ENCODE peak calls at places on chromosomes 2 and 18, in nine cellular contexts. K, L, G, W, Q, R, T, V and J are unnamed samples.
A peak's percentile ranks its signal among the peaks of the same experiment; 100 is the strongest.

GRCh38 chr18:49731860-49732311 is 81.4 kb downstream of the ACAA2 start:
- DNase-seq in K (no peak), L (no peak), G (no peak), W (no peak), Q (no peak), R (no peak), T (no peak), V (peak; percentile 98), J (no peak)

GRCh38 chr18:36203360-36203895 is 16.1 kb downstream of the MOCOS start:
- DNase-seq in K (no peak), L (no peak), G (no peak), W (no peak), Q (no peak), R (no peak), T (no peak), V (no peak), J (no peak)

GRCh38 chr18:7157760-7158159 is 40.2 kb upstream of the LAMA1 start:
- DNase-seq in K (no peak), L (no peak), G (no peak), W (no peak), Q (no peak), R (no peak), T (no peak), V (no peak), J (no peak)

GRCh38 chr2:182077023-182077422 is 91.4 kb downstream of the PPP1R1C start:
- DNase-seq in K (no peak), L (peak; percentile 52), G (no peak), W (peak; percentile 64), Q (no peak), R (no peak), T (no peak), V (no peak), J (no peak)

GRCh38 chr2:29777164-29777563 is 144.2 kb downstream of the ALK start:
- DNase-seq in K (no peak), L (peak; percentile 25), G (no peak), W (peak; percentile 28), Q (no peak), R (no peak), T (no peak), V (peak; percentile 26), J (no peak)

GRCh38 chr2:10387033-10387432 is 61.1 kb downstream of the ODC1 start:
- DNase-seq in K (no peak), L (no peak), G (no peak), W (no peak), Q (no peak), R (no peak), T (no peak), V (no peak), J (no peak)

GRCh38 chr18:69655816-69656215 is 255.1 kb downstream of the DOK6 start:
- DNase-seq in K (no peak), L (no peak), G (no peak), W (no peak), Q (no peak), R (no peak), T (no peak), V (no peak), J (no peak)

GRCh38 chr2:42558827-42559226 is 9.6 kb upstream of the MTA3 start:
- DNase-seq in K (no peak), L (no peak), G (no peak), W (peak; percentile 60), Q (no peak), R (no peak), T (no peak), V (peak; percentile 33), J (no peak)

GRCh38 chr18:31042391-31043181 is at the start of gene DSC3:
- DNase-seq in K (no peak), L (peak; percentile 34), G (no peak), W (peak; percentile 61), Q (no peak), R (no peak), T (no peak), V (peak; percentile 99), J (no peak)

GRCh38 chr2:187532333-187533120 is 21.7 kb downstream of the TFPI start:
- DNase-seq in K (no peak), L (no peak), G (no peak), W (no peak), Q (no peak), R (no peak), T (no peak), V (no peak), J (no peak)

GRCh38 chr2:171347158-171347557 is 86.6 kb downstream of the METTL8 start:
- DNase-seq in K (no peak), L (peak; percentile 58), G (no peak), W (no peak), Q (no peak), R (peak; percentile 22), T (no peak), V (no peak), J (peak; percentile 4)

GRCh38 chr18:48675330-48675761 is 136.5 kb downstream of the CTIF start:
- DNase-seq in K (no peak), L (peak; percentile 77), G (peak; percentile 90), W (peak; percentile 67), Q (peak; percentile 36), R (peak; percentile 82), T (peak; percentile 90), V (peak; percentile 82), J (no peak)

GRCh38 chr2:15744820-15745219 is 153.2 kb downstream of the DDX1 start:
- DNase-seq in K (no peak), L (no peak), G (no peak), W (no peak), Q (no peak), R (no peak), T (no peak), V (no peak), J (no peak)

GRCh38 chr18:12886498-12887126 is 2.6 kb upstream of the PTPN2 start:
- DNase-seq in K (no peak), L (no peak), G (no peak), W (peak; percentile 52), Q (no peak), R (peak; percentile 13), T (no peak), V (peak; percentile 41), J (no peak)

GRCh38 chr2:110215566-110216158 is 3.3 kb upstream of the MTLN start:
- DNase-seq in K (no peak), L (no peak), G (no peak), W (no peak), Q (no peak), R (no peak), T (no peak), V (no peak), J (no peak)

GRCh38 chr2:96924775-96925747 is 55.2 kb upstream of the SEMA4C start:
- DNase-seq in K (no peak), L (no peak), G (no peak), W (no peak), Q (no peak), R (no peak), T (no peak), V (no peak), J (no peak)

GRCh38 chr2:71787108-71787415 is 333.7 kb downstream of the DYSF start:
- DNase-seq in K (no peak), L (no peak), G (no peak), W (no peak), Q (no peak), R (no peak), T (no peak), V (no peak), J (no peak)

GRCh38 chr2:96213379-96213778 is 4.8 kb upstream of the STARD7 start:
- DNase-seq in K (no peak), L (no peak), G (no peak), W (no peak), Q (no peak), R (no peak), T (no peak), V (no peak), J (no peak)

GRCh38 chr2:199775297-199775696 is 75.7 kb downstream of the FTCDNL1 start:
- DNase-seq in K (no peak), L (no peak), G (no peak), W (no peak), Q (no peak), R (peak; percentile 11), T (no peak), V (no peak), J (no peak)

GRCh38 chr18:46320928-46321855 is 217.0 kb downstream of the HAUS1 start:
- DNase-seq in K (peak; percentile 87), L (peak; percentile 86), G (no peak), W (peak; percentile 81), Q (no peak), R (peak; percentile 60), T (no peak), V (peak; percentile 82), J (peak; percentile 10)
- TF ChIP-seq CTCF in K (no peak), L (no peak), G (no peak), W (no peak), Q (no peak), R (no peak), T (no peak), V (no peak), J (no peak)

DNA sequence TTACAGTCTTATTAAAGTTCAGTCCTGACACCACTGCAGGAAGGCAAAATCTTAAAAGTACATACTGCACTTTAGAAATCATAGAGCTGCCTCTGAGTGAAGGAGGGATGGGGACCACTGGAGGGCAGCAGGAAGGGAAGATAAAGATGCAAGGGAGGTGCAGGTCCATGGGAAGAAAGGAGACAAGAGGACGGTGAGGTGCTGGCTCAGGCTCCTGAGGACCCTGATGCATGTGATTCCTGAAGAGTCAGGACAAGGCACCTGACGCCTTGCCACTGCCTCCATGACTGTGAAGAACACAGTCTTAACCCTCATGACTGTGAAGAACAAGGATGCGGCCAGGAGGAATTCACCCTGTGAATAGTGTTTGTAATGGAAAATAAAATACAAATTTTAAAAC is 116.2 kb upstream of the NPAS2 start:
- DNase-seq in K (no peak), L (no peak), G (no peak), W (no peak), Q (no peak), R (no peak), T (no peak), V (no peak), J (no peak)
- TF ChIP-seq CTCF in K (no peak), L (no peak), G (no peak), W (no peak), Q (no peak), R (no peak), T (no peak), V (no peak), J (no peak)

DNA sequence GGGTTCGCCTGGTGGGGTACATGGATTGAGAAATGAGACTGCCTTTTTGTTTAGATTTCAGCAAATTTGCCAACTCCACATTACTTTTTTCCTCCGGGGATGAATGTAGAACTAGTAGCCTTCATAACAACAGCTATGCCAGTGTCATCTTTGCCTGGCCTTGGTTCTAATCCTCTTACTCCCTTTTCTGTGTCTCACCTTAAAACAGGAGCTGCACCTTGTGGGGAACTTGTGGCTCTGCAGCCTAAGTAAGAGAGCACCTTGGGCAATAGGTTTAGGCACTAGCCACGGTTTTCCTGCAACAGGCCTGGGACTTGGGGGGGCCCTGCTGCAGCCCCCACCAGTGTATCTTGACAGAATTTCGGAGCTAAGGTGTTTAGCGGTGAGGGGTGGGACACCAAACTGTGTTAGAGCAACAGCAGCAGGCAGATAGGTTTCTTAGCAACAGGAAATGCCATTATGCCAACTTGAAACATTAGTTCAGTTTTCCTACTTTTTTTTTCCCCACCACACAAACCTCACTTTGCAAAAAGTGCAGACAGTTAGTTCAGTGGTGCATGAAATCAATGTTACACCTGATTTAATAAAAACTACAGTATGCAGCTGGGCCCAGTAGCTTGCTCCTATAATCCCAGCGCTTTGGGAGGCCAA is 173.7 kb downstream of the PRKCE start:
- DNase-seq in K (no peak), L (peak; percentile 52), G (no peak), W (no peak), Q (no peak), R (no peak), T (no peak), V (no peak), J (no peak)
- TF ChIP-seq CTCF in K (peak; percentile 31), L (no peak), G (no peak), W (no peak), Q (no peak), R (no peak), T (no peak), V (peak; percentile 34), J (no peak)

GRCh38 chr2:127125821-127126220 is 18.9 kb upstream of the BIN1 start:
- DNase-seq in K (no peak), L (no peak), G (no peak), W (no peak), Q (no peak), R (no peak), T (no peak), V (no peak), J (no peak)
- TF ChIP-seq CTCF in K (no peak), L (no peak), G (no peak), W (no peak), Q (no peak), R (no peak), T (no peak), V (no peak), J (no peak)